ENCODE peak calls at places on chromosomes 2 and 18, in eight cellular contexts. One of them, this sample, is unnamed.
A peak's percentile ranks its signal among the peaks of the same experiment; 100 is the strongest.

GRCh38 chr18:3224223-3224622 is 4.5 kb upstream of the MYOM1 start:
- DNase-seq in GM19239: no peak
- DNase-seq in thoracic aorta: no peak
- DNase-seq in iPS-NIHi11: no peak
- DNase-seq in activated T-helper 1 cell treated with Interleukin-2 at 50 U/mL for 16 hours: no peak
- DNase-seq in spleen: no peak
- DNase-seq in NCI-H1417: no peak
- DNase-seq in mucosa of gallbladder: no peak
- DNase-seq in this sample: no peak

GRCh38 chr2:18690342-18690741 is 101.0 kb upstream of the NT5C1B start:
- DNase-seq in GM19239: no peak
- DNase-seq in thoracic aorta: no peak
- DNase-seq in iPS-NIHi11: peak; percentile 74
- DNase-seq in activated T-helper 1 cell treated with Interleukin-2 at 50 U/mL for 16 hours: no peak
- DNase-seq in spleen: no peak
- DNase-seq in NCI-H1417: no peak
- DNase-seq in mucosa of gallbladder: no peak
- DNase-seq in this sample: no peak

GRCh38 chr2:218858671-218859555 is 692 bp upstream of the WNT6 start:
- DNase-seq in GM19239: no peak
- DNase-seq in thoracic aorta: no peak
- DNase-seq in iPS-NIHi11: no peak
- DNase-seq in activated T-helper 1 cell treated with Interleukin-2 at 50 U/mL for 16 hours: no peak
- DNase-seq in spleen: peak; percentile 64
- DNase-seq in NCI-H1417: peak; percentile 41
- DNase-seq in mucosa of gallbladder: no peak
- DNase-seq in this sample: no peak

GRCh38 chr2:45782968-45783367 is 131.5 kb downstream of the PRKCE start:
- DNase-seq in GM19239: no peak
- DNase-seq in thoracic aorta: no peak
- DNase-seq in iPS-NIHi11: no peak
- DNase-seq in activated T-helper 1 cell treated with Interleukin-2 at 50 U/mL for 16 hours: no peak
- DNase-seq in spleen: no peak
- DNase-seq in NCI-H1417: no peak
- DNase-seq in mucosa of gallbladder: no peak
- DNase-seq in this sample: no peak

GRCh38 chr2:205297368-205297767 is 384.9 kb upstream of the NRP2 start:
- DNase-seq in GM19239: no peak
- DNase-seq in thoracic aorta: no peak
- DNase-seq in iPS-NIHi11: peak; percentile 9
- DNase-seq in activated T-helper 1 cell treated with Interleukin-2 at 50 U/mL for 16 hours: no peak
- DNase-seq in spleen: no peak
- DNase-seq in NCI-H1417: no peak
- DNase-seq in mucosa of gallbladder: no peak
- DNase-seq in this sample: no peak

GRCh38 chr2:12979066-12979465 is 262.3 kb downstream of the TRIB2 start:
- DNase-seq in GM19239: no peak
- DNase-seq in thoracic aorta: no peak
- DNase-seq in iPS-NIHi11: no peak
- DNase-seq in activated T-helper 1 cell treated with Interleukin-2 at 50 U/mL for 16 hours: no peak
- DNase-seq in spleen: no peak
- DNase-seq in NCI-H1417: no peak
- DNase-seq in mucosa of gallbladder: no peak
- DNase-seq in this sample: no peak

GRCh38 chr2:69026638-69027037 is 13.7 kb downstream of the ANTXR1 start:
- DNase-seq in GM19239: no peak
- DNase-seq in thoracic aorta: no peak
- DNase-seq in iPS-NIHi11: no peak
- DNase-seq in activated T-helper 1 cell treated with Interleukin-2 at 50 U/mL for 16 hours: no peak
- DNase-seq in spleen: no peak
- DNase-seq in NCI-H1417: no peak
- DNase-seq in mucosa of gallbladder: no peak
- DNase-seq in this sample: no peak

GRCh38 chr2:5125017-5125730 is 567.0 kb upstream of the SOX11 start:
- DNase-seq in GM19239: no peak
- DNase-seq in thoracic aorta: no peak
- DNase-seq in iPS-NIHi11: peak; percentile 37
- DNase-seq in activated T-helper 1 cell treated with Interleukin-2 at 50 U/mL for 16 hours: no peak
- DNase-seq in spleen: no peak
- DNase-seq in NCI-H1417: peak; percentile 76
- DNase-seq in mucosa of gallbladder: no peak
- DNase-seq in this sample: no peak

GRCh38 chr2:160010361-160011145 is 51.9 kb downstream of the PLA2R1 start:
- DNase-seq in GM19239: no peak
- DNase-seq in thoracic aorta: no peak
- DNase-seq in iPS-NIHi11: no peak
- DNase-seq in activated T-helper 1 cell treated with Interleukin-2 at 50 U/mL for 16 hours: no peak
- DNase-seq in spleen: no peak
- DNase-seq in NCI-H1417: no peak
- DNase-seq in mucosa of gallbladder: no peak
- DNase-seq in this sample: no peak

GRCh38 chr2:80117401-80117800 is 187.2 kb downstream of the LRRTM1 start:
- DNase-seq in GM19239: no peak
- DNase-seq in thoracic aorta: no peak
- DNase-seq in iPS-NIHi11: no peak
- DNase-seq in activated T-helper 1 cell treated with Interleukin-2 at 50 U/mL for 16 hours: no peak
- DNase-seq in spleen: no peak
- DNase-seq in NCI-H1417: no peak
- DNase-seq in mucosa of gallbladder: no peak
- DNase-seq in this sample: no peak

GRCh38 chr18:56475250-56475649 is 163.1 kb downstream of the TXNL1 start:
- DNase-seq in GM19239: no peak
- DNase-seq in thoracic aorta: no peak
- DNase-seq in iPS-NIHi11: no peak
- DNase-seq in activated T-helper 1 cell treated with Interleukin-2 at 50 U/mL for 16 hours: no peak
- DNase-seq in spleen: no peak
- DNase-seq in NCI-H1417: no peak
- DNase-seq in mucosa of gallbladder: no peak
- DNase-seq in this sample: no peak

GRCh38 chr2:20421988-20422678 is 24.7 kb upstream of the RHOB start:
- DNase-seq in GM19239: no peak
- DNase-seq in thoracic aorta: peak; percentile 93
- DNase-seq in iPS-NIHi11: peak; percentile 42
- DNase-seq in activated T-helper 1 cell treated with Interleukin-2 at 50 U/mL for 16 hours: no peak
- DNase-seq in spleen: peak; percentile 89
- DNase-seq in NCI-H1417: no peak
- DNase-seq in mucosa of gallbladder: peak; percentile 79
- DNase-seq in this sample: no peak

GRCh38 chr2:95382686-95383634 is 19.5 kb upstream of the FAHD2A start:
- DNase-seq in GM19239: no peak
- DNase-seq in thoracic aorta: no peak
- DNase-seq in iPS-NIHi11: no peak
- DNase-seq in activated T-helper 1 cell treated with Interleukin-2 at 50 U/mL for 16 hours: no peak
- DNase-seq in spleen: no peak
- DNase-seq in NCI-H1417: no peak
- DNase-seq in mucosa of gallbladder: no peak
- DNase-seq in this sample: no peak

GRCh38 chr2:18214936-18215335 is 336.5 kb downstream of the KCNS3 start:
- DNase-seq in GM19239: no peak
- DNase-seq in thoracic aorta: no peak
- DNase-seq in iPS-NIHi11: no peak
- DNase-seq in activated T-helper 1 cell treated with Interleukin-2 at 50 U/mL for 16 hours: no peak
- DNase-seq in spleen: no peak
- DNase-seq in NCI-H1417: no peak
- DNase-seq in mucosa of gallbladder: no peak
- DNase-seq in this sample: no peak

GRCh38 chr2:142938240-142938639 is 60.8 kb downstream of the KYNU start:
- DNase-seq in GM19239: no peak
- DNase-seq in thoracic aorta: no peak
- DNase-seq in iPS-NIHi11: no peak
- DNase-seq in activated T-helper 1 cell treated with Interleukin-2 at 50 U/mL for 16 hours: no peak
- DNase-seq in spleen: no peak
- DNase-seq in NCI-H1417: no peak
- DNase-seq in mucosa of gallbladder: no peak
- DNase-seq in this sample: no peak

GRCh38 chr2:59585657-59586056 is 967.8 kb downstream of the BCL11A start:
- DNase-seq in GM19239: no peak
- DNase-seq in thoracic aorta: no peak
- DNase-seq in iPS-NIHi11: no peak
- DNase-seq in activated T-helper 1 cell treated with Interleukin-2 at 50 U/mL for 16 hours: no peak
- DNase-seq in spleen: no peak
- DNase-seq in NCI-H1417: peak; percentile 24
- DNase-seq in mucosa of gallbladder: no peak
- DNase-seq in this sample: no peak

GRCh38 chr2:12931211-12931844 is 214.6 kb downstream of the TRIB2 start:
- DNase-seq in GM19239: peak; percentile 30
- DNase-seq in thoracic aorta: no peak
- DNase-seq in iPS-NIHi11: peak; percentile 56
- DNase-seq in activated T-helper 1 cell treated with Interleukin-2 at 50 U/mL for 16 hours: no peak
- DNase-seq in spleen: no peak
- DNase-seq in NCI-H1417: no peak
- DNase-seq in mucosa of gallbladder: peak; percentile 15
- DNase-seq in this sample: no peak

GRCh38 chr2:218427741-218428140 is 8.8 kb downstream of the VIL1 start:
- DNase-seq in GM19239: no peak
- DNase-seq in thoracic aorta: no peak
- DNase-seq in iPS-NIHi11: peak; percentile 45
- DNase-seq in activated T-helper 1 cell treated with Interleukin-2 at 50 U/mL for 16 hours: no peak
- DNase-seq in spleen: peak; percentile 30
- DNase-seq in NCI-H1417: no peak
- DNase-seq in mucosa of gallbladder: no peak
- DNase-seq in this sample: no peak

GRCh38 chr18:57801379-57802165 is 1.5 kb downstream of the ATP8B1 start:
- DNase-seq in GM19239: no peak
- DNase-seq in thoracic aorta: no peak
- DNase-seq in iPS-NIHi11: peak; percentile 42
- DNase-seq in activated T-helper 1 cell treated with Interleukin-2 at 50 U/mL for 16 hours: no peak
- DNase-seq in spleen: no peak
- DNase-seq in NCI-H1417: peak; percentile 91
- DNase-seq in mucosa of gallbladder: no peak
- DNase-seq in this sample: no peak

GRCh38 chr2:2806711-2807110 is 475.6 kb upstream of the MYT1L start:
- DNase-seq in GM19239: no peak
- DNase-seq in thoracic aorta: no peak
- DNase-seq in iPS-NIHi11: no peak
- DNase-seq in activated T-helper 1 cell treated with Interleukin-2 at 50 U/mL for 16 hours: no peak
- DNase-seq in spleen: no peak
- DNase-seq in NCI-H1417: no peak
- DNase-seq in mucosa of gallbladder: no peak
- DNase-seq in this sample: no peak

GRCh38 chr18:80086281-80086680 is 22.8 kb upstream of the ADNP2 start:
- DNase-seq in GM19239: no peak
- DNase-seq in thoracic aorta: no peak
- DNase-seq in iPS-NIHi11: no peak
- DNase-seq in activated T-helper 1 cell treated with Interleukin-2 at 50 U/mL for 16 hours: no peak
- DNase-seq in spleen: no peak
- DNase-seq in NCI-H1417: no peak
- DNase-seq in mucosa of gallbladder: no peak
- DNase-seq in this sample: no peak

GRCh38 chr18:25134858-25135257 is 217.1 kb downstream of the ZNF521 start:
- DNase-seq in GM19239: no peak
- DNase-seq in thoracic aorta: no peak
- DNase-seq in iPS-NIHi11: no peak
- DNase-seq in activated T-helper 1 cell treated with Interleukin-2 at 50 U/mL for 16 hours: no peak
- DNase-seq in spleen: no peak
- DNase-seq in NCI-H1417: no peak
- DNase-seq in mucosa of gallbladder: no peak
- DNase-seq in this sample: no peak

GRCh38 chr2:147464737-147465437 is 379.9 kb upstream of the ACVR2A start:
- DNase-seq in GM19239: no peak
- DNase-seq in thoracic aorta: no peak
- DNase-seq in iPS-NIHi11: no peak
- DNase-seq in activated T-helper 1 cell treated with Interleukin-2 at 50 U/mL for 16 hours: no peak
- DNase-seq in spleen: no peak
- DNase-seq in NCI-H1417: no peak
- DNase-seq in mucosa of gallbladder: no peak
- DNase-seq in this sample: no peak

GRCh38 chr2:166805753-166806152 is 82.5 kb upstream of the XIRP2 start:
- DNase-seq in GM19239: no peak
- DNase-seq in thoracic aorta: no peak
- DNase-seq in iPS-NIHi11: no peak
- DNase-seq in activated T-helper 1 cell treated with Interleukin-2 at 50 U/mL for 16 hours: no peak
- DNase-seq in spleen: no peak
- DNase-seq in NCI-H1417: no peak
- DNase-seq in mucosa of gallbladder: no peak
- DNase-seq in this sample: no peak

GRCh38 chr2:85787282-85787980 is 33.6 kb downstream of the ATOH8 start:
- DNase-seq in GM19239: no peak
- DNase-seq in thoracic aorta: no peak
- DNase-seq in iPS-NIHi11: no peak
- DNase-seq in activated T-helper 1 cell treated with Interleukin-2 at 50 U/mL for 16 hours: no peak
- DNase-seq in spleen: peak; percentile 57
- DNase-seq in NCI-H1417: no peak
- DNase-seq in mucosa of gallbladder: no peak
- DNase-seq in this sample: no peak

GRCh38 chr2:175457846-175458408 is 276.4 kb upstream of the ATP5MC3 start:
- DNase-seq in GM19239: no peak
- DNase-seq in thoracic aorta: no peak
- DNase-seq in iPS-NIHi11: no peak
- DNase-seq in activated T-helper 1 cell treated with Interleukin-2 at 50 U/mL for 16 hours: no peak
- DNase-seq in spleen: no peak
- DNase-seq in NCI-H1417: no peak
- DNase-seq in mucosa of gallbladder: no peak
- DNase-seq in this sample: no peak

GRCh38 chr2:240407090-240407489 is 28.4 kb upstream of the GPC1 start:
- DNase-seq in GM19239: no peak
- DNase-seq in thoracic aorta: no peak
- DNase-seq in iPS-NIHi11: no peak
- DNase-seq in activated T-helper 1 cell treated with Interleukin-2 at 50 U/mL for 16 hours: no peak
- DNase-seq in spleen: no peak
- DNase-seq in NCI-H1417: no peak
- DNase-seq in mucosa of gallbladder: no peak
- DNase-seq in this sample: no peak

This sample was measured in cortex of kidney.